ENCODE peak calls at places on chromosomes 6 and 20, in four cellular contexts. E, P, M and T are unnamed samples.

GRCh38 chr6:100463685-100464161 is 998 bp downstream of the SIM1 start:
- DNase-seq in E (no peak), P (no peak), M (no peak), T (no peak)

GRCh38 chr6:72579865-72580264 is 42.0 kb upstream of the KCNQ5 start:
- DNase-seq in E (no peak), P (no peak), M (peak; percentile 2), T (no peak)

GRCh38 chr6:7035837-7036249 is 71.9 kb upstream of the RREB1 start:
- DNase-seq in E (no peak), P (no peak), M (no peak), T (no peak)

GRCh38 chr6:63904844-63905243 is 269.2 kb downstream of the PHF3 start:
- DNase-seq in E (no peak), P (no peak), M (peak; percentile 66), T (no peak)

GRCh38 chr6:119720160-119720559 is 370.6 kb upstream of the MAN1A1 start:
- DNase-seq in E (no peak), P (no peak), M (peak; percentile 15), T (no peak)

GRCh38 chr6:70398783-70399730 is 14.3 kb upstream of the FAM135A start:
- DNase-seq in E (no peak), P (no peak), M (peak; percentile 37), T (no peak)

GRCh38 chr6:57087916-57088315 is 2.1 kb upstream of the ZNF451 start:
- DNase-seq in E (no peak), P (no peak), M (no peak), T (no peak)

GRCh38 chr6:31122803-31123706 is 2.8 kb upstream of the CDSN start:
- DNase-seq in E (no peak), P (no peak), M (peak; percentile 52), T (no peak)

GRCh38 chr20:8964944-8965562 is 103.8 kb upstream of the PLCB4 start:
- DNase-seq in E (no peak), P (no peak), M (no peak), T (no peak)

GRCh38 chr20:42749548-42749947 is 440.2 kb downstream of the PTPRT start:
- DNase-seq in E (no peak), P (no peak), M (no peak), T (no peak)

GRCh38 chr20:32247957-32248497 is 29.4 kb upstream of the KIF3B start:
- DNase-seq in E (no peak), P (no peak), M (no peak), T (no peak)

GRCh38 chr6:150029749-150030148 is 4.4 kb upstream of the RAET1L start:
- DNase-seq in E (no peak), P (no peak), M (no peak), T (no peak)

GRCh38 chr6:151805286-151805840 is 2.1 kb upstream of the ESR1 start:
- DNase-seq in E (no peak), P (no peak), M (no peak), T (no peak)

GRCh38 chr6:50249493-50249892 is 199.8 kb upstream of the DEFB112 start:
- DNase-seq in E (no peak), P (no peak), M (peak; percentile 91), T (no peak)

GRCh38 chr20:48738399-48739304 is 89.1 kb downstream of the PREX1 start:
- DNase-seq in E (peak; percentile 27), P (no peak), M (no peak), T (peak; percentile 21)

GRCh38 chr6:116945809-116946208 is 68.8 kb downstream of the RFX6 start:
- DNase-seq in E (no peak), P (no peak), M (no peak), T (no peak)

GRCh38 chr6:25660512-25660911 is 8.5 kb downstream of the SCGN start:
- DNase-seq in E (no peak), P (no peak), M (peak; percentile 8), T (no peak)

GRCh38 chr6:19303381-19303780 is 533.8 kb upstream of the ID4 start:
- DNase-seq in E (no peak), P (no peak), M (peak; percentile 53), T (no peak)

GRCh38 chr6:13454286-13455221 is 32.8 kb downstream of the GFOD1 start:
- DNase-seq in E (peak; percentile 38), P (peak; percentile 71), M (peak; percentile 81), T (peak; percentile 26)

GRCh38 chr6:53466257-53466656 is 78.6 kb downstream of the GCLC start:
- DNase-seq in E (no peak), P (no peak), M (peak; percentile 28), T (no peak)